ENCODE peak calls at places on chromosomes 7 and 10, in seven cellular contexts. One of them, this sample, is unnamed.

GRCh38 chr10:84341538-84341856 is 13.1 kb downstream of the CCSER2 start:
- DNase-seq in Peyer's patch: no peak
- DNase-seq in ovary: no peak
- DNase-seq in A549: no peak
- DNase-seq in HCT116: no peak
- DNase-seq in adrenal gland: no peak
- DNase-seq in heart left ventricle: no peak
- DNase-seq in this sample: no peak

GRCh38 chr10:117541405-117541908 is 1.1 kb upstream of the EMX2 start:
- DNase-seq in Peyer's patch: no peak
- DNase-seq in HCT116: no peak
- DNase-seq in adrenal gland: peak; percentile 16
- DNase-seq in A549: no peak
- DNase-seq in heart left ventricle: no peak
- DNase-seq in ovary: peak; percentile 85
- DNase-seq in this sample: no peak

GRCh38 chr7:141333459-141333858 is 217.8 kb upstream of the AGK start:
- DNase-seq in A549: no peak
- DNase-seq in HCT116: no peak
- DNase-seq in heart left ventricle: no peak
- DNase-seq in Peyer's patch: no peak
- DNase-seq in adrenal gland: peak; percentile 7
- DNase-seq in ovary: no peak
- DNase-seq in this sample: no peak

GRCh38 chr10:132891994-132892393 is 50.4 kb downstream of the CFAP46 start:
- DNase-seq in Peyer's patch: peak; percentile 11
- DNase-seq in A549: no peak
- DNase-seq in heart left ventricle: peak; percentile 45
- DNase-seq in adrenal gland: no peak
- DNase-seq in HCT116: no peak
- DNase-seq in ovary: no peak
- DNase-seq in this sample: no peak

GRCh38 chr7:154640266-154640865 is 362.6 kb downstream of the PAXIP1 start:
- DNase-seq in A549: peak; percentile 6
- DNase-seq in adrenal gland: no peak
- DNase-seq in heart left ventricle: no peak
- DNase-seq in ovary: no peak
- DNase-seq in HCT116: no peak
- DNase-seq in Peyer's patch: no peak
- DNase-seq in this sample: no peak

GRCh38 chr7:138029941-138030340 is 28.1 kb upstream of the CREB3L2 start:
- DNase-seq in A549: no peak
- DNase-seq in heart left ventricle: no peak
- DNase-seq in adrenal gland: no peak
- DNase-seq in HCT116: no peak
- DNase-seq in Peyer's patch: no peak
- DNase-seq in ovary: no peak
- DNase-seq in this sample: no peak

GRCh38 chr7:92010215-92010614 is 69.6 kb downstream of the AKAP9 start:
- DNase-seq in adrenal gland: no peak
- DNase-seq in HCT116: no peak
- DNase-seq in Peyer's patch: no peak
- DNase-seq in A549: no peak
- DNase-seq in heart left ventricle: no peak
- DNase-seq in ovary: no peak
- DNase-seq in this sample: no peak

GRCh38 chr10:105509551-105509950 is 868.5 kb downstream of the SORCS3 start:
- DNase-seq in Peyer's patch: peak; percentile 50
- DNase-seq in adrenal gland: no peak
- DNase-seq in A549: no peak
- DNase-seq in HCT116: no peak
- DNase-seq in ovary: no peak
- DNase-seq in heart left ventricle: no peak
- DNase-seq in this sample: no peak

GRCh38 chr7:18445916-18446520 is 49.5 kb upstream of the HDAC9 start:
- DNase-seq in adrenal gland: no peak
- DNase-seq in heart left ventricle: no peak
- DNase-seq in A549: no peak
- DNase-seq in HCT116: no peak
- DNase-seq in ovary: no peak
- DNase-seq in Peyer's patch: no peak
- DNase-seq in this sample: no peak

GRCh38 chr10:128018236-128018635 is 108.0 kb downstream of the MKI67 start:
- DNase-seq in adrenal gland: no peak
- DNase-seq in heart left ventricle: no peak
- DNase-seq in A549: no peak
- DNase-seq in HCT116: no peak
- DNase-seq in ovary: no peak
- DNase-seq in Peyer's patch: no peak
- DNase-seq in this sample: no peak

DNA sequence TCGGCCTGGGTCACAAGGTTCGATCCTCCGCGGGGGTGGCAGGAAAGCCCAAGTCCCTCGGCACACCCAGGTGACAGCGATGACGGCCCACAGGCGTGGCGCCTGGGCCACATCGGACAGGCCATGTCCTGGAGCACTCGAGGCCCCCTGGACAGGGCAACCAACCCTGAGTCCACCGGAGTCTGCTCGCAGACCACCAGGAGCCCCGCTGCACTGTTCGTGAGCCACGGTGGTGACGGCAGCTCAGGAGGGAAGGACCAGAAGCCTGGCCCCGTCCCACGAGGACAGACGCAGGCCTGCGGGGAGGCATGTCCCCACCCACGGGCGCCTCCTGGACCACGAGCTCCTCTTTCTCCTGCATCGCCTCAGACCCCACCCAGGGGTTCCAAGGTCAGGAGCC is 22.4 kb upstream of the GPR146 start:
- DNase-seq in adrenal gland: no peak
- DNase-seq in ovary: no peak
- DNase-seq in A549: no peak
- DNase-seq in HCT116: no peak
- DNase-seq in heart left ventricle: no peak
- DNase-seq in Peyer's patch: no peak
- DNase-seq in this sample: no peak
- TF ChIP-seq POLR2A in adrenal gland: no peak
- TF ChIP-seq POLR2A in ovary: no peak
- TF ChIP-seq POLR2A in A549: no peak
- TF ChIP-seq POLR2A in HCT116: no peak
- TF ChIP-seq POLR2A in heart left ventricle: no peak
- TF ChIP-seq POLR2A in Peyer's patch: no peak
- TF ChIP-seq POLR2A in this sample: no peak

GRCh38 chr10:80486785-80487421 is 32.8 kb downstream of the TSPAN14 start:
- DNase-seq in adrenal gland: no peak
- DNase-seq in Peyer's patch: peak; percentile 32
- DNase-seq in ovary: no peak
- DNase-seq in heart left ventricle: no peak
- DNase-seq in HCT116: no peak
- DNase-seq in A549: no peak
- DNase-seq in this sample: no peak

GRCh38 chr10:80484677-80485409 is 30.7 kb downstream of the TSPAN14 start:
- DNase-seq in adrenal gland: no peak
- DNase-seq in heart left ventricle: no peak
- DNase-seq in Peyer's patch: no peak
- DNase-seq in HCT116: no peak
- DNase-seq in A549: no peak
- DNase-seq in ovary: no peak
- DNase-seq in this sample: no peak

GRCh38 chr10:80486151-80486692 is 32.1 kb downstream of the TSPAN14 start:
- DNase-seq in heart left ventricle: no peak
- DNase-seq in HCT116: no peak
- DNase-seq in ovary: no peak
- DNase-seq in adrenal gland: no peak
- DNase-seq in Peyer's patch: peak; percentile 45
- DNase-seq in A549: no peak
- DNase-seq in this sample: no peak

GRCh38 chr10:80484243-80484642 is 30.1 kb downstream of the TSPAN14 start:
- DNase-seq in heart left ventricle: no peak
- DNase-seq in adrenal gland: no peak
- DNase-seq in HCT116: no peak
- DNase-seq in Peyer's patch: peak; percentile 31
- DNase-seq in A549: no peak
- DNase-seq in ovary: no peak
- DNase-seq in this sample: no peak

GRCh38 chr10:80485410-80486135 is 31.5 kb downstream of the TSPAN14 start:
- DNase-seq in A549: no peak
- DNase-seq in HCT116: no peak
- DNase-seq in heart left ventricle: no peak
- DNase-seq in Peyer's patch: peak; percentile 34
- DNase-seq in adrenal gland: no peak
- DNase-seq in ovary: no peak
- DNase-seq in this sample: no peak
- H3K4me1 ChIP-seq in A549: peaks cover 76% of the 10 kb centered on the region
- H3K4me1 ChIP-seq in HCT116: peaks cover 68% of the 10 kb centered on the region
- H3K4me1 ChIP-seq in heart left ventricle: peaks cover 27% of the 10 kb centered on the region
- H3K4me1 ChIP-seq in Peyer's patch: peaks cover 3% of the 10 kb centered on the region
- H3K4me1 ChIP-seq in adrenal gland: peaks cover 24% of the 10 kb centered on the region
- H3K4me1 ChIP-seq in ovary: peaks cover 20% of the 10 kb centered on the region
- H3K4me1 ChIP-seq in this sample: peaks cover 99% of the 10 kb centered on the region

GRCh38 chr10:122449153-122449552 is 5.3 kb upstream of the ARMS2 start:
- DNase-seq in A549: no peak
- DNase-seq in ovary: no peak
- DNase-seq in heart left ventricle: no peak
- DNase-seq in Peyer's patch: no peak
- DNase-seq in HCT116: no peak
- DNase-seq in adrenal gland: no peak
- DNase-seq in this sample: no peak

GRCh38 chr10:122446668-122447410 is 7.6 kb upstream of the ARMS2 start:
- DNase-seq in heart left ventricle: no peak
- DNase-seq in Peyer's patch: no peak
- DNase-seq in A549: peak; percentile 28
- DNase-seq in adrenal gland: no peak
- DNase-seq in HCT116: peak; percentile 36
- DNase-seq in ovary: no peak
- DNase-seq in this sample: no peak

GRCh38 chr10:122445904-122446303 is 8.5 kb upstream of the ARMS2 start:
- DNase-seq in adrenal gland: no peak
- DNase-seq in Peyer's patch: no peak
- DNase-seq in heart left ventricle: no peak
- DNase-seq in ovary: no peak
- DNase-seq in A549: no peak
- DNase-seq in HCT116: no peak
- DNase-seq in this sample: no peak

GRCh38 chr10:122450336-122450990 is 4.0 kb upstream of the ARMS2 start:
- DNase-seq in Peyer's patch: no peak
- DNase-seq in ovary: no peak
- DNase-seq in adrenal gland: peak; percentile 40
- DNase-seq in A549: no peak
- DNase-seq in heart left ventricle: no peak
- DNase-seq in HCT116: no peak
- DNase-seq in this sample: no peak

GRCh38 chr10:122448600-122448999 is 5.9 kb upstream of the ARMS2 start:
- DNase-seq in adrenal gland: no peak
- DNase-seq in ovary: no peak
- DNase-seq in heart left ventricle: no peak
- DNase-seq in HCT116: no peak
- DNase-seq in A549: no peak
- DNase-seq in Peyer's patch: no peak
- DNase-seq in this sample: no peak
- TF ChIP-seq CTCF in adrenal gland: no peak
- TF ChIP-seq CTCF in ovary: no peak
- TF ChIP-seq CTCF in heart left ventricle: no peak
- TF ChIP-seq CTCF in HCT116: no peak
- TF ChIP-seq CTCF in A549: no peak
- TF ChIP-seq CTCF in Peyer's patch: no peak
- TF ChIP-seq CTCF in this sample: no peak

GRCh38 chr7:105012503-105013282 is 1.3 kb upstream of the KMT2E start:
- DNase-seq in A549: peak; percentile 99
- DNase-seq in Peyer's patch: peak; percentile 100
- DNase-seq in HCT116: peak; percentile 93
- DNase-seq in heart left ventricle: peak; percentile 100
- DNase-seq in adrenal gland: peak; percentile 99
- DNase-seq in ovary: peak; percentile 99
- DNase-seq in this sample: peak; percentile 98
- TF ChIP-seq POLR2A in A549: peak; percentile 87
- TF ChIP-seq POLR2A in Peyer's patch: no peak
- TF ChIP-seq POLR2A in HCT116: no peak
- TF ChIP-seq POLR2A in heart left ventricle: peak; percentile 95
- TF ChIP-seq POLR2A in adrenal gland: peak; percentile 56
- TF ChIP-seq POLR2A in ovary: peak; percentile 95
- TF ChIP-seq POLR2A in this sample: no peak

GRCh38 chr10:60940435-60940834 is 3.5 kb downstream of the RHOBTB1 start:
- DNase-seq in Peyer's patch: no peak
- DNase-seq in adrenal gland: no peak
- DNase-seq in ovary: no peak
- DNase-seq in heart left ventricle: no peak
- DNase-seq in A549: no peak
- DNase-seq in HCT116: no peak
- DNase-seq in this sample: no peak
- H3K4me1 ChIP-seq in Peyer's patch: no peaks in the 10 kb centered on the region
- H3K4me1 ChIP-seq in adrenal gland: no peaks in the 10 kb centered on the region
- H3K4me1 ChIP-seq in ovary: peaks cover 1% of the 10 kb centered on the region
- H3K4me1 ChIP-seq in heart left ventricle: peaks cover 13% of the 10 kb centered on the region
- H3K4me1 ChIP-seq in A549: peaks cover 42% of the 10 kb centered on the region
- H3K4me1 ChIP-seq in HCT116: peaks cover 19% of the 10 kb centered on the region
- H3K4me1 ChIP-seq in this sample: peaks cover 27% of the 10 kb centered on the region

GRCh38 chr7:131302876-131303707 is 24.6 kb upstream of the MKLN1 start:
- DNase-seq in heart left ventricle: no peak
- DNase-seq in adrenal gland: peak; percentile 26
- DNase-seq in Peyer's patch: peak; percentile 64
- DNase-seq in ovary: no peak
- DNase-seq in A549: peak; percentile 28
- DNase-seq in HCT116: peak; percentile 39
- DNase-seq in this sample: no peak
- TF ChIP-seq CTCF in heart left ventricle: peak; percentile 62
- TF ChIP-seq CTCF in adrenal gland: no peak
- TF ChIP-seq CTCF in Peyer's patch: peak; percentile 57
- TF ChIP-seq CTCF in ovary: no peak
- TF ChIP-seq CTCF in A549: peak; percentile 62
- TF ChIP-seq CTCF in HCT116: peak; percentile 69
- TF ChIP-seq CTCF in this sample: no peak